ENCODE peak calls at places on chromosomes 16 and 17, in six cellular contexts. One of them, this sample, is unnamed.
A peak's percentile ranks its signal among the peaks of the same experiment; 100 is the strongest.

GRCh38 chr17:73550561-73550960 is 93.7 kb downstream of the SDK2 start:
- DNase-seq in dermis blood vessel endothelial cell: no peak
- DNase-seq in activated naive CD4-positive, alpha-beta T cell: no peak
- DNase-seq in C1 segment of cervical spinal cord: no peak
- DNase-seq in neural progenitor cell: no peak
- DNase-seq in NCI-H1930: no peak
- DNase-seq in this sample: no peak

GRCh38 chr17:7307686-7308624 is 527 bp downstream of the EIF5A start:
- DNase-seq in C1 segment of cervical spinal cord: no peak
- DNase-seq in neural progenitor cell: peak; percentile 55
- DNase-seq in dermis blood vessel endothelial cell: peak; percentile 54
- DNase-seq in activated naive CD4-positive, alpha-beta T cell: peak; percentile 63
- DNase-seq in NCI-H1930: peak; percentile 40
- DNase-seq in this sample: peak; percentile 38

GRCh38 chr17:6639651-6640535 is 618 bp downstream of the KIAA0753 start:
- DNase-seq in C1 segment of cervical spinal cord: no peak
- DNase-seq in neural progenitor cell: peak; percentile 72
- DNase-seq in NCI-H1930: no peak
- DNase-seq in dermis blood vessel endothelial cell: peak; percentile 58
- DNase-seq in activated naive CD4-positive, alpha-beta T cell: no peak
- DNase-seq in this sample: no peak

GRCh38 chr17:5097101-5097834 is 14.4 kb downstream of the ZNF232 start:
- DNase-seq in dermis blood vessel endothelial cell: no peak
- DNase-seq in neural progenitor cell: peak; percentile 92
- DNase-seq in C1 segment of cervical spinal cord: no peak
- DNase-seq in activated naive CD4-positive, alpha-beta T cell: peak; percentile 47
- DNase-seq in NCI-H1930: peak; percentile 90
- DNase-seq in this sample: no peak

GRCh38 chr17:15973016-15973415 is 26.5 kb downstream of the ZSWIM7 start:
- DNase-seq in dermis blood vessel endothelial cell: no peak
- DNase-seq in NCI-H1930: no peak
- DNase-seq in neural progenitor cell: no peak
- DNase-seq in activated naive CD4-positive, alpha-beta T cell: no peak
- DNase-seq in C1 segment of cervical spinal cord: no peak
- DNase-seq in this sample: no peak

GRCh38 chr17:34081269-34081668 is 173.8 kb upstream of the CCL2 start:
- DNase-seq in neural progenitor cell: peak; percentile 39
- DNase-seq in C1 segment of cervical spinal cord: no peak
- DNase-seq in NCI-H1930: no peak
- DNase-seq in activated naive CD4-positive, alpha-beta T cell: no peak
- DNase-seq in dermis blood vessel endothelial cell: peak; percentile 45
- DNase-seq in this sample: no peak

GRCh38 chr17:19380551-19381284 is 2.4 kb downstream of the MAPK7 start:
- DNase-seq in neural progenitor cell: no peak
- DNase-seq in dermis blood vessel endothelial cell: no peak
- DNase-seq in NCI-H1930: no peak
- DNase-seq in C1 segment of cervical spinal cord: no peak
- DNase-seq in activated naive CD4-positive, alpha-beta T cell: no peak
- DNase-seq in this sample: no peak

GRCh38 chr17:44969144-44969780 is 1.2 kb upstream of the C1QL1 start:
- DNase-seq in NCI-H1930: no peak
- DNase-seq in C1 segment of cervical spinal cord: no peak
- DNase-seq in activated naive CD4-positive, alpha-beta T cell: no peak
- DNase-seq in dermis blood vessel endothelial cell: no peak
- DNase-seq in neural progenitor cell: peak; percentile 73
- DNase-seq in this sample: no peak

GRCh38 chr17:33334703-33335102 is 41.6 kb upstream of the ASIC2 start:
- DNase-seq in activated naive CD4-positive, alpha-beta T cell: no peak
- DNase-seq in neural progenitor cell: no peak
- DNase-seq in dermis blood vessel endothelial cell: no peak
- DNase-seq in NCI-H1930: no peak
- DNase-seq in C1 segment of cervical spinal cord: no peak
- DNase-seq in this sample: no peak

GRCh38 chr17:45147581-45148182 is 593 bp upstream of the HEXIM1 start:
- DNase-seq in activated naive CD4-positive, alpha-beta T cell: peak; percentile 78
- DNase-seq in dermis blood vessel endothelial cell: peak; percentile 92
- DNase-seq in neural progenitor cell: peak; percentile 93
- DNase-seq in C1 segment of cervical spinal cord: peak; percentile 73
- DNase-seq in NCI-H1930: peak; percentile 93
- DNase-seq in this sample: peak; percentile 91

GRCh38 chr16:4664538-4665418 is 28.6 kb upstream of the NUDT16L1 start:
- DNase-seq in neural progenitor cell: no peak
- DNase-seq in NCI-H1930: no peak
- DNase-seq in dermis blood vessel endothelial cell: peak; percentile 54
- DNase-seq in C1 segment of cervical spinal cord: no peak
- DNase-seq in activated naive CD4-positive, alpha-beta T cell: peak; percentile 45
- DNase-seq in this sample: peak; percentile 26

GRCh38 chr17:181213-182163 is at the start of gene DOC2B:
- DNase-seq in NCI-H1930: peak; percentile 23
- DNase-seq in C1 segment of cervical spinal cord: no peak
- DNase-seq in activated naive CD4-positive, alpha-beta T cell: no peak
- DNase-seq in dermis blood vessel endothelial cell: peak; percentile 72
- DNase-seq in neural progenitor cell: peak; percentile 83
- DNase-seq in this sample: peak; percentile 78

GRCh38 chr16:9297437-9298113 is 206.1 kb downstream of the HAPSTR1 start:
- DNase-seq in C1 segment of cervical spinal cord: no peak
- DNase-seq in NCI-H1930: peak; percentile 49
- DNase-seq in neural progenitor cell: peak; percentile 61
- DNase-seq in activated naive CD4-positive, alpha-beta T cell: no peak
- DNase-seq in dermis blood vessel endothelial cell: peak; percentile 15
- DNase-seq in this sample: peak; percentile 2

GRCh38 chr17:82019905-82020873 is 2.5 kb downstream of the CENPX start:
- DNase-seq in dermis blood vessel endothelial cell: peak; percentile 73
- DNase-seq in neural progenitor cell: peak; percentile 87
- DNase-seq in activated naive CD4-positive, alpha-beta T cell: peak; percentile 55
- DNase-seq in C1 segment of cervical spinal cord: no peak
- DNase-seq in NCI-H1930: peak; percentile 82
- DNase-seq in this sample: no peak

GRCh38 chr16:85417156-85417860 is 195.8 kb upstream of the GSE1 start:
- DNase-seq in activated naive CD4-positive, alpha-beta T cell: no peak
- DNase-seq in C1 segment of cervical spinal cord: no peak
- DNase-seq in neural progenitor cell: no peak
- DNase-seq in NCI-H1930: no peak
- DNase-seq in dermis blood vessel endothelial cell: no peak
- DNase-seq in this sample: no peak

GRCh38 chr16:2005646-2006045 is 4.0 kb downstream of the ZNF598 start:
- DNase-seq in neural progenitor cell: no peak
- DNase-seq in dermis blood vessel endothelial cell: peak; percentile 50
- DNase-seq in C1 segment of cervical spinal cord: no peak
- DNase-seq in activated naive CD4-positive, alpha-beta T cell: no peak
- DNase-seq in NCI-H1930: no peak
- DNase-seq in this sample: no peak

GRCh38 chr16:67399218-67399733 is 6.0 kb upstream of the TPPP3 start:
- DNase-seq in neural progenitor cell: peak; percentile 90
- DNase-seq in NCI-H1930: no peak
- DNase-seq in C1 segment of cervical spinal cord: no peak
- DNase-seq in dermis blood vessel endothelial cell: peak; percentile 69
- DNase-seq in activated naive CD4-positive, alpha-beta T cell: peak; percentile 24
- DNase-seq in this sample: no peak

GRCh38 chr16:58128181-58128631 is 975 bp downstream of the CFAP20 start:
- DNase-seq in dermis blood vessel endothelial cell: no peak
- DNase-seq in activated naive CD4-positive, alpha-beta T cell: no peak
- DNase-seq in NCI-H1930: no peak
- DNase-seq in C1 segment of cervical spinal cord: no peak
- DNase-seq in neural progenitor cell: peak; percentile 17
- DNase-seq in this sample: no peak

GRCh38 chr17:47687748-47688147 is 6.2 kb upstream of the TBKBP1 start:
- DNase-seq in neural progenitor cell: peak; percentile 60
- DNase-seq in NCI-H1930: no peak
- DNase-seq in dermis blood vessel endothelial cell: no peak
- DNase-seq in C1 segment of cervical spinal cord: no peak
- DNase-seq in activated naive CD4-positive, alpha-beta T cell: no peak
- DNase-seq in this sample: no peak

GRCh38 chr17:61460796-61461585 is 8.8 kb downstream of the TBX4 start:
- DNase-seq in NCI-H1930: no peak
- DNase-seq in dermis blood vessel endothelial cell: no peak
- DNase-seq in C1 segment of cervical spinal cord: no peak
- DNase-seq in activated naive CD4-positive, alpha-beta T cell: no peak
- DNase-seq in neural progenitor cell: peak; percentile 42
- DNase-seq in this sample: no peak

GRCh38 chr17:33892677-33893076 is 362.4 kb upstream of the CCL2 start:
- DNase-seq in C1 segment of cervical spinal cord: no peak
- DNase-seq in dermis blood vessel endothelial cell: no peak
- DNase-seq in NCI-H1930: no peak
- DNase-seq in neural progenitor cell: peak; percentile 12
- DNase-seq in activated naive CD4-positive, alpha-beta T cell: no peak
- DNase-seq in this sample: no peak

GRCh38 chr16:67530013-67530939 is 1.6 kb downstream of the RIPOR1 start:
- DNase-seq in activated naive CD4-positive, alpha-beta T cell: no peak
- DNase-seq in C1 segment of cervical spinal cord: peak; percentile 47
- DNase-seq in neural progenitor cell: peak; percentile 59
- DNase-seq in NCI-H1930: no peak
- DNase-seq in dermis blood vessel endothelial cell: peak; percentile 63
- DNase-seq in this sample: peak; percentile 70

GRCh38 chr16:68460067-68460466 is 11.8 kb upstream of the SMPD3 start:
- DNase-seq in dermis blood vessel endothelial cell: no peak
- DNase-seq in C1 segment of cervical spinal cord: no peak
- DNase-seq in NCI-H1930: no peak
- DNase-seq in activated naive CD4-positive, alpha-beta T cell: no peak
- DNase-seq in neural progenitor cell: no peak
- DNase-seq in this sample: no peak

GRCh38 chr16:58026139-58026704 is 668 bp downstream of the MMP15 start:
- DNase-seq in neural progenitor cell: peak; percentile 65
- DNase-seq in C1 segment of cervical spinal cord: no peak
- DNase-seq in dermis blood vessel endothelial cell: peak; percentile 64
- DNase-seq in activated naive CD4-positive, alpha-beta T cell: no peak
- DNase-seq in NCI-H1930: no peak
- DNase-seq in this sample: no peak

GRCh38 chr16:28196331-28196987 is 15.3 kb downstream of the XPO6 start:
- DNase-seq in activated naive CD4-positive, alpha-beta T cell: no peak
- DNase-seq in neural progenitor cell: no peak
- DNase-seq in C1 segment of cervical spinal cord: no peak
- DNase-seq in dermis blood vessel endothelial cell: no peak
- DNase-seq in NCI-H1930: no peak
- DNase-seq in this sample: no peak

GRCh38 chr17:9473716-9474115 is 101.9 kb downstream of the STX8 start:
- DNase-seq in NCI-H1930: no peak
- DNase-seq in neural progenitor cell: no peak
- DNase-seq in dermis blood vessel endothelial cell: peak; percentile 47
- DNase-seq in activated naive CD4-positive, alpha-beta T cell: no peak
- DNase-seq in C1 segment of cervical spinal cord: no peak
- DNase-seq in this sample: no peak

GRCh38 chr17:63442549-63443035 is 3.5 kb downstream of the CYB561 start:
- DNase-seq in activated naive CD4-positive, alpha-beta T cell: no peak
- DNase-seq in dermis blood vessel endothelial cell: peak; percentile 42
- DNase-seq in C1 segment of cervical spinal cord: no peak
- DNase-seq in neural progenitor cell: peak; percentile 67
- DNase-seq in NCI-H1930: no peak
- DNase-seq in this sample: no peak

GRCh38 chr17:60065136-60065535 is 13.6 kb downstream of the HEATR6 start:
- DNase-seq in C1 segment of cervical spinal cord: no peak
- DNase-seq in NCI-H1930: no peak
- DNase-seq in activated naive CD4-positive, alpha-beta T cell: no peak
- DNase-seq in neural progenitor cell: no peak
- DNase-seq in dermis blood vessel endothelial cell: peak; percentile 25
- DNase-seq in this sample: no peak

GRCh38 chr16:81692571-81692970 is 86.5 kb upstream of the PLCG2 start:
- DNase-seq in NCI-H1930: no peak
- DNase-seq in activated naive CD4-positive, alpha-beta T cell: no peak
- DNase-seq in C1 segment of cervical spinal cord: no peak
- DNase-seq in dermis blood vessel endothelial cell: no peak
- DNase-seq in neural progenitor cell: no peak
- DNase-seq in this sample: no peak

GRCh38 chr17:71201639-71202038 is 919.2 kb upstream of the SOX9 start:
- DNase-seq in activated naive CD4-positive, alpha-beta T cell: no peak
- DNase-seq in C1 segment of cervical spinal cord: no peak
- DNase-seq in NCI-H1930: no peak
- DNase-seq in neural progenitor cell: no peak
- DNase-seq in dermis blood vessel endothelial cell: no peak
- DNase-seq in this sample: no peak

This sample was measured in dermis microvascular lymphatic vessel endothelial cell.